ENCODE peak calls at places on chromosomes 3 and 15, in eight cellular contexts. One of them, this sample, is unnamed.

GRCh38 chr3:87082806-87083440 is 92.0 kb upstream of the VGLL3 start:
- DNase-seq in heart right ventricle: peak; percentile 23
- DNase-seq in HEK293T: peak; percentile 60
- DNase-seq in T-helper 17 cell: no peak
- DNase-seq in D341Med: peak; percentile 52
- DNase-seq in endothelial cell: peak; percentile 29
- DNase-seq in cerebellar nuclear complex: no peak
- DNase-seq in adrenal gland: no peak
- DNase-seq in this sample: peak; percentile 48

GRCh38 chr3:17552351-17552750 is 190.1 kb downstream of the TBC1D5 start:
- DNase-seq in heart right ventricle: no peak
- DNase-seq in HEK293T: no peak
- DNase-seq in T-helper 17 cell: no peak
- DNase-seq in D341Med: no peak
- DNase-seq in endothelial cell: no peak
- DNase-seq in cerebellar nuclear complex: no peak
- DNase-seq in adrenal gland: no peak
- DNase-seq in this sample: no peak

GRCh38 chr15:47682661-47683060 is 34.6 kb upstream of the SEMA6D start:
- DNase-seq in heart right ventricle: no peak
- DNase-seq in HEK293T: no peak
- DNase-seq in T-helper 17 cell: no peak
- DNase-seq in D341Med: no peak
- DNase-seq in endothelial cell: no peak
- DNase-seq in cerebellar nuclear complex: no peak
- DNase-seq in adrenal gland: no peak
- DNase-seq in this sample: no peak

GRCh38 chr15:100112636-100113305 is 229.0 kb downstream of the ADAMTS17 start:
- DNase-seq in heart right ventricle: no peak
- DNase-seq in HEK293T: no peak
- DNase-seq in T-helper 17 cell: no peak
- DNase-seq in D341Med: no peak
- DNase-seq in endothelial cell: no peak
- DNase-seq in cerebellar nuclear complex: no peak
- DNase-seq in adrenal gland: no peak
- DNase-seq in this sample: no peak

GRCh38 chr3:36944012-36944640 is 728 bp downstream of the TRANK1 start:
- DNase-seq in heart right ventricle: peak; percentile 46
- DNase-seq in HEK293T: no peak
- DNase-seq in T-helper 17 cell: peak; percentile 26
- DNase-seq in D341Med: no peak
- DNase-seq in endothelial cell: peak; percentile 53
- DNase-seq in cerebellar nuclear complex: no peak
- DNase-seq in adrenal gland: peak; percentile 44
- DNase-seq in this sample: peak; percentile 74

GRCh38 chr3:122510878-122511481 is 3.8 kb downstream of the KPNA1 start:
- DNase-seq in heart right ventricle: no peak
- DNase-seq in HEK293T: no peak
- DNase-seq in T-helper 17 cell: no peak
- DNase-seq in D341Med: peak; percentile 25
- DNase-seq in endothelial cell: no peak
- DNase-seq in cerebellar nuclear complex: no peak
- DNase-seq in adrenal gland: no peak
- DNase-seq in this sample: no peak

GRCh38 chr3:76554717-76555116 is 485.2 kb upstream of the ROBO2 start:
- DNase-seq in heart right ventricle: no peak
- DNase-seq in HEK293T: no peak
- DNase-seq in T-helper 17 cell: no peak
- DNase-seq in D341Med: no peak
- DNase-seq in endothelial cell: no peak
- DNase-seq in cerebellar nuclear complex: no peak
- DNase-seq in adrenal gland: no peak
- DNase-seq in this sample: no peak

GRCh38 chr3:140078940-140079339 is 144.0 kb downstream of the CLSTN2 start:
- DNase-seq in heart right ventricle: no peak
- DNase-seq in HEK293T: no peak
- DNase-seq in T-helper 17 cell: no peak
- DNase-seq in D341Med: no peak
- DNase-seq in endothelial cell: no peak
- DNase-seq in cerebellar nuclear complex: no peak
- DNase-seq in adrenal gland: no peak
- DNase-seq in this sample: no peak

This sample was measured in GM13977.